ENCODE peak calls at places on chromosomes 6 and 20, in eight cellular contexts. One of them, this sample, is unnamed.
A peak's percentile ranks its signal among the peaks of the same experiment; 100 is the strongest.

GRCh38 chr6:151490996-151491395 is 2.8 kb upstream of the CCDC170 start:
- DNase-seq in stimulated activated CD4-positive, alpha-beta T cell treated with anti-CD3 and anti-CD28 coated beads, Interleukin-12 subunit alpha, Interleukin-12 subunit beta, amount 100 ng/mL, for 48 hours: no peak
- DNase-seq in kidney glomerular epithelial cell: no peak
- DNase-seq in globus pallidus: no peak
- DNase-seq in uterus: no peak
- DNase-seq in GM23248: no peak
- DNase-seq in activated T-cell treated with anti-CD3 and anti-CD28 coated beads for 1 hour: no peak
- DNase-seq in activated CD4-positive, alpha-beta T cell treated with anti-CD3 and anti-CD28 coated beads for 24 hours: no peak
- DNase-seq in this sample: no peak

GRCh38 chr20:62120990-62121775 is 1.1 kb upstream of the LSM14B start:
- DNase-seq in kidney glomerular epithelial cell: peak; percentile 52
- DNase-seq in activated T-cell treated with anti-CD3 and anti-CD28 coated beads for 1 hour: no peak
- DNase-seq in uterus: peak; percentile 40
- DNase-seq in GM23248: peak; percentile 86
- DNase-seq in globus pallidus: no peak
- DNase-seq in activated CD4-positive, alpha-beta T cell treated with anti-CD3 and anti-CD28 coated beads for 24 hours: no peak
- DNase-seq in stimulated activated CD4-positive, alpha-beta T cell treated with anti-CD3 and anti-CD28 coated beads, Interleukin-12 subunit alpha, Interleukin-12 subunit beta, amount 100 ng/mL, for 48 hours: no peak
- DNase-seq in this sample: no peak

GRCh38 chr6:37845930-37846329 is 26.4 kb downstream of the ZFAND3 start:
- DNase-seq in kidney glomerular epithelial cell: no peak
- DNase-seq in globus pallidus: no peak
- DNase-seq in uterus: no peak
- DNase-seq in stimulated activated CD4-positive, alpha-beta T cell treated with anti-CD3 and anti-CD28 coated beads, Interleukin-12 subunit alpha, Interleukin-12 subunit beta, amount 100 ng/mL, for 48 hours: no peak
- DNase-seq in GM23248: peak; percentile 26
- DNase-seq in activated T-cell treated with anti-CD3 and anti-CD28 coated beads for 1 hour: no peak
- DNase-seq in activated CD4-positive, alpha-beta T cell treated with anti-CD3 and anti-CD28 coated beads for 24 hours: no peak
- DNase-seq in this sample: no peak

GRCh38 chr6:169529931-169530761 is 171.7 kb downstream of the WDR27 start:
- DNase-seq in uterus: peak; percentile 71
- DNase-seq in activated T-cell treated with anti-CD3 and anti-CD28 coated beads for 1 hour: no peak
- DNase-seq in stimulated activated CD4-positive, alpha-beta T cell treated with anti-CD3 and anti-CD28 coated beads, Interleukin-12 subunit alpha, Interleukin-12 subunit beta, amount 100 ng/mL, for 48 hours: peak; percentile 6
- DNase-seq in globus pallidus: no peak
- DNase-seq in GM23248: peak; percentile 91
- DNase-seq in activated CD4-positive, alpha-beta T cell treated with anti-CD3 and anti-CD28 coated beads for 24 hours: peak; percentile 6
- DNase-seq in kidney glomerular epithelial cell: peak; percentile 87
- DNase-seq in this sample: no peak

GRCh38 chr6:75290136-75290535 is 5.5 kb upstream of the TMEM30A start:
- DNase-seq in stimulated activated CD4-positive, alpha-beta T cell treated with anti-CD3 and anti-CD28 coated beads, Interleukin-12 subunit alpha, Interleukin-12 subunit beta, amount 100 ng/mL, for 48 hours: no peak
- DNase-seq in activated T-cell treated with anti-CD3 and anti-CD28 coated beads for 1 hour: no peak
- DNase-seq in kidney glomerular epithelial cell: no peak
- DNase-seq in activated CD4-positive, alpha-beta T cell treated with anti-CD3 and anti-CD28 coated beads for 24 hours: no peak
- DNase-seq in globus pallidus: no peak
- DNase-seq in uterus: no peak
- DNase-seq in GM23248: no peak
- DNase-seq in this sample: no peak

GRCh38 chr6:12395898-12396297 is 105.7 kb downstream of the EDN1 start:
- DNase-seq in activated T-cell treated with anti-CD3 and anti-CD28 coated beads for 1 hour: no peak
- DNase-seq in uterus: no peak
- DNase-seq in globus pallidus: no peak
- DNase-seq in stimulated activated CD4-positive, alpha-beta T cell treated with anti-CD3 and anti-CD28 coated beads, Interleukin-12 subunit alpha, Interleukin-12 subunit beta, amount 100 ng/mL, for 48 hours: no peak
- DNase-seq in kidney glomerular epithelial cell: no peak
- DNase-seq in GM23248: peak; percentile 52
- DNase-seq in activated CD4-positive, alpha-beta T cell treated with anti-CD3 and anti-CD28 coated beads for 24 hours: no peak
- DNase-seq in this sample: no peak

GRCh38 chr6:133179483-133179882 is 61.7 kb upstream of the EYA4 start:
- DNase-seq in globus pallidus: no peak
- DNase-seq in stimulated activated CD4-positive, alpha-beta T cell treated with anti-CD3 and anti-CD28 coated beads, Interleukin-12 subunit alpha, Interleukin-12 subunit beta, amount 100 ng/mL, for 48 hours: no peak
- DNase-seq in activated CD4-positive, alpha-beta T cell treated with anti-CD3 and anti-CD28 coated beads for 24 hours: no peak
- DNase-seq in activated T-cell treated with anti-CD3 and anti-CD28 coated beads for 1 hour: no peak
- DNase-seq in GM23248: no peak
- DNase-seq in uterus: no peak
- DNase-seq in kidney glomerular epithelial cell: no peak
- DNase-seq in this sample: peak; percentile 75

GRCh38 chr6:161788531-161788930 is 514.7 kb upstream of the AGPAT4 start:
- DNase-seq in kidney glomerular epithelial cell: no peak
- DNase-seq in activated T-cell treated with anti-CD3 and anti-CD28 coated beads for 1 hour: no peak
- DNase-seq in activated CD4-positive, alpha-beta T cell treated with anti-CD3 and anti-CD28 coated beads for 24 hours: no peak
- DNase-seq in GM23248: no peak
- DNase-seq in globus pallidus: no peak
- DNase-seq in stimulated activated CD4-positive, alpha-beta T cell treated with anti-CD3 and anti-CD28 coated beads, Interleukin-12 subunit alpha, Interleukin-12 subunit beta, amount 100 ng/mL, for 48 hours: no peak
- DNase-seq in uterus: no peak
- DNase-seq in this sample: no peak

GRCh38 chr6:19214231-19214630 is 622.9 kb upstream of the ID4 start:
- DNase-seq in activated T-cell treated with anti-CD3 and anti-CD28 coated beads for 1 hour: no peak
- DNase-seq in GM23248: no peak
- DNase-seq in stimulated activated CD4-positive, alpha-beta T cell treated with anti-CD3 and anti-CD28 coated beads, Interleukin-12 subunit alpha, Interleukin-12 subunit beta, amount 100 ng/mL, for 48 hours: no peak
- DNase-seq in uterus: no peak
- DNase-seq in activated CD4-positive, alpha-beta T cell treated with anti-CD3 and anti-CD28 coated beads for 24 hours: no peak
- DNase-seq in globus pallidus: no peak
- DNase-seq in kidney glomerular epithelial cell: no peak
- DNase-seq in this sample: no peak

GRCh38 chr20:42603655-42604054 is 586.1 kb downstream of the PTPRT start:
- DNase-seq in activated CD4-positive, alpha-beta T cell treated with anti-CD3 and anti-CD28 coated beads for 24 hours: no peak
- DNase-seq in activated T-cell treated with anti-CD3 and anti-CD28 coated beads for 1 hour: no peak
- DNase-seq in globus pallidus: no peak
- DNase-seq in uterus: no peak
- DNase-seq in kidney glomerular epithelial cell: no peak
- DNase-seq in stimulated activated CD4-positive, alpha-beta T cell treated with anti-CD3 and anti-CD28 coated beads, Interleukin-12 subunit alpha, Interleukin-12 subunit beta, amount 100 ng/mL, for 48 hours: no peak
- DNase-seq in GM23248: no peak
- DNase-seq in this sample: no peak

GRCh38 chr6:33592595-33593413 is 12.7 kb upstream of the BAK1 start:
- DNase-seq in kidney glomerular epithelial cell: peak; percentile 38
- DNase-seq in globus pallidus: no peak
- DNase-seq in GM23248: no peak
- DNase-seq in stimulated activated CD4-positive, alpha-beta T cell treated with anti-CD3 and anti-CD28 coated beads, Interleukin-12 subunit alpha, Interleukin-12 subunit beta, amount 100 ng/mL, for 48 hours: no peak
- DNase-seq in activated T-cell treated with anti-CD3 and anti-CD28 coated beads for 1 hour: peak; percentile 35
- DNase-seq in activated CD4-positive, alpha-beta T cell treated with anti-CD3 and anti-CD28 coated beads for 24 hours: no peak
- DNase-seq in uterus: no peak
- DNase-seq in this sample: no peak

GRCh38 chr6:7112741-7113313 is 5.1 kb downstream of the RREB1 start:
- DNase-seq in activated CD4-positive, alpha-beta T cell treated with anti-CD3 and anti-CD28 coated beads for 24 hours: no peak
- DNase-seq in stimulated activated CD4-positive, alpha-beta T cell treated with anti-CD3 and anti-CD28 coated beads, Interleukin-12 subunit alpha, Interleukin-12 subunit beta, amount 100 ng/mL, for 48 hours: peak; percentile 12
- DNase-seq in activated T-cell treated with anti-CD3 and anti-CD28 coated beads for 1 hour: peak; percentile 19
- DNase-seq in kidney glomerular epithelial cell: peak; percentile 17
- DNase-seq in uterus: no peak
- DNase-seq in GM23248: peak; percentile 68
- DNase-seq in globus pallidus: no peak
- DNase-seq in this sample: no peak

GRCh38 chr20:57211949-57212889 is 54.2 kb downstream of the BMP7 start:
- DNase-seq in globus pallidus: no peak
- DNase-seq in GM23248: peak; percentile 98
- DNase-seq in kidney glomerular epithelial cell: peak; percentile 91
- DNase-seq in stimulated activated CD4-positive, alpha-beta T cell treated with anti-CD3 and anti-CD28 coated beads, Interleukin-12 subunit alpha, Interleukin-12 subunit beta, amount 100 ng/mL, for 48 hours: no peak
- DNase-seq in uterus: peak; percentile 73
- DNase-seq in activated CD4-positive, alpha-beta T cell treated with anti-CD3 and anti-CD28 coated beads for 24 hours: no peak
- DNase-seq in activated T-cell treated with anti-CD3 and anti-CD28 coated beads for 1 hour: no peak
- DNase-seq in this sample: no peak

GRCh38 chr6:44116643-44117382 is 10.4 kb downstream of the MRPL14 start:
- DNase-seq in stimulated activated CD4-positive, alpha-beta T cell treated with anti-CD3 and anti-CD28 coated beads, Interleukin-12 subunit alpha, Interleukin-12 subunit beta, amount 100 ng/mL, for 48 hours: no peak
- DNase-seq in uterus: no peak
- DNase-seq in globus pallidus: no peak
- DNase-seq in GM23248: peak; percentile 94
- DNase-seq in activated CD4-positive, alpha-beta T cell treated with anti-CD3 and anti-CD28 coated beads for 24 hours: no peak
- DNase-seq in activated T-cell treated with anti-CD3 and anti-CD28 coated beads for 1 hour: no peak
- DNase-seq in kidney glomerular epithelial cell: peak; percentile 86
- DNase-seq in this sample: no peak

GRCh38 chr6:3501826-3502505 is 45.1 kb upstream of the SLC22A23 start:
- DNase-seq in activated T-cell treated with anti-CD3 and anti-CD28 coated beads for 1 hour: no peak
- DNase-seq in GM23248: no peak
- DNase-seq in globus pallidus: no peak
- DNase-seq in uterus: no peak
- DNase-seq in stimulated activated CD4-positive, alpha-beta T cell treated with anti-CD3 and anti-CD28 coated beads, Interleukin-12 subunit alpha, Interleukin-12 subunit beta, amount 100 ng/mL, for 48 hours: no peak
- DNase-seq in kidney glomerular epithelial cell: no peak
- DNase-seq in activated CD4-positive, alpha-beta T cell treated with anti-CD3 and anti-CD28 coated beads for 24 hours: no peak
- DNase-seq in this sample: no peak

GRCh38 chr20:20837574-20838021 is 125.2 kb upstream of the RALGAPA2 start:
- DNase-seq in kidney glomerular epithelial cell: peak; percentile 32
- DNase-seq in uterus: peak; percentile 21
- DNase-seq in activated CD4-positive, alpha-beta T cell treated with anti-CD3 and anti-CD28 coated beads for 24 hours: peak; percentile 22
- DNase-seq in stimulated activated CD4-positive, alpha-beta T cell treated with anti-CD3 and anti-CD28 coated beads, Interleukin-12 subunit alpha, Interleukin-12 subunit beta, amount 100 ng/mL, for 48 hours: peak; percentile 20
- DNase-seq in GM23248: peak; percentile 66
- DNase-seq in globus pallidus: peak; percentile 79
- DNase-seq in activated T-cell treated with anti-CD3 and anti-CD28 coated beads for 1 hour: no peak
- DNase-seq in this sample: peak; percentile 56

GRCh38 chr6:67350729-67351128 is 1284.4 kb upstream of the ADGRB3 start:
- DNase-seq in GM23248: no peak
- DNase-seq in uterus: no peak
- DNase-seq in activated CD4-positive, alpha-beta T cell treated with anti-CD3 and anti-CD28 coated beads for 24 hours: no peak
- DNase-seq in stimulated activated CD4-positive, alpha-beta T cell treated with anti-CD3 and anti-CD28 coated beads, Interleukin-12 subunit alpha, Interleukin-12 subunit beta, amount 100 ng/mL, for 48 hours: no peak
- DNase-seq in activated T-cell treated with anti-CD3 and anti-CD28 coated beads for 1 hour: no peak
- DNase-seq in kidney glomerular epithelial cell: no peak
- DNase-seq in globus pallidus: no peak
- DNase-seq in this sample: no peak

GRCh38 chr6:45477278-45477677 is 99.5 kb upstream of the SUPT3H start:
- DNase-seq in kidney glomerular epithelial cell: no peak
- DNase-seq in globus pallidus: no peak
- DNase-seq in uterus: no peak
- DNase-seq in stimulated activated CD4-positive, alpha-beta T cell treated with anti-CD3 and anti-CD28 coated beads, Interleukin-12 subunit alpha, Interleukin-12 subunit beta, amount 100 ng/mL, for 48 hours: no peak
- DNase-seq in activated CD4-positive, alpha-beta T cell treated with anti-CD3 and anti-CD28 coated beads for 24 hours: no peak
- DNase-seq in GM23248: no peak
- DNase-seq in activated T-cell treated with anti-CD3 and anti-CD28 coated beads for 1 hour: no peak
- DNase-seq in this sample: no peak

GRCh38 chr6:17484201-17484606 is 90.8 kb downstream of the CAP2 start:
- DNase-seq in activated T-cell treated with anti-CD3 and anti-CD28 coated beads for 1 hour: no peak
- DNase-seq in kidney glomerular epithelial cell: no peak
- DNase-seq in stimulated activated CD4-positive, alpha-beta T cell treated with anti-CD3 and anti-CD28 coated beads, Interleukin-12 subunit alpha, Interleukin-12 subunit beta, amount 100 ng/mL, for 48 hours: no peak
- DNase-seq in activated CD4-positive, alpha-beta T cell treated with anti-CD3 and anti-CD28 coated beads for 24 hours: no peak
- DNase-seq in uterus: no peak
- DNase-seq in globus pallidus: no peak
- DNase-seq in GM23248: no peak
- DNase-seq in this sample: no peak

GRCh38 chr20:13810446-13810845 is 25.6 kb downstream of the NDUFAF5 start:
- DNase-seq in globus pallidus: no peak
- DNase-seq in stimulated activated CD4-positive, alpha-beta T cell treated with anti-CD3 and anti-CD28 coated beads, Interleukin-12 subunit alpha, Interleukin-12 subunit beta, amount 100 ng/mL, for 48 hours: no peak
- DNase-seq in uterus: no peak
- DNase-seq in activated T-cell treated with anti-CD3 and anti-CD28 coated beads for 1 hour: no peak
- DNase-seq in kidney glomerular epithelial cell: no peak
- DNase-seq in activated CD4-positive, alpha-beta T cell treated with anti-CD3 and anti-CD28 coated beads for 24 hours: no peak
- DNase-seq in GM23248: no peak
- DNase-seq in this sample: no peak

GRCh38 chr6:14655201-14655988 is 537.8 kb downstream of the CD83 start:
- DNase-seq in GM23248: no peak
- DNase-seq in activated T-cell treated with anti-CD3 and anti-CD28 coated beads for 1 hour: no peak
- DNase-seq in globus pallidus: no peak
- DNase-seq in activated CD4-positive, alpha-beta T cell treated with anti-CD3 and anti-CD28 coated beads for 24 hours: no peak
- DNase-seq in kidney glomerular epithelial cell: no peak
- DNase-seq in uterus: no peak
- DNase-seq in stimulated activated CD4-positive, alpha-beta T cell treated with anti-CD3 and anti-CD28 coated beads, Interleukin-12 subunit alpha, Interleukin-12 subunit beta, amount 100 ng/mL, for 48 hours: no peak
- DNase-seq in this sample: no peak

GRCh38 chr20:20227013-20227571 is 140.8 kb upstream of the INSM1 start:
- DNase-seq in activated CD4-positive, alpha-beta T cell treated with anti-CD3 and anti-CD28 coated beads for 24 hours: no peak
- DNase-seq in stimulated activated CD4-positive, alpha-beta T cell treated with anti-CD3 and anti-CD28 coated beads, Interleukin-12 subunit alpha, Interleukin-12 subunit beta, amount 100 ng/mL, for 48 hours: no peak
- DNase-seq in globus pallidus: no peak
- DNase-seq in kidney glomerular epithelial cell: no peak
- DNase-seq in uterus: no peak
- DNase-seq in activated T-cell treated with anti-CD3 and anti-CD28 coated beads for 1 hour: no peak
- DNase-seq in GM23248: peak; percentile 9
- DNase-seq in this sample: no peak

GRCh38 chr6:123462141-123462540 is 174.6 kb downstream of the TRDN start:
- DNase-seq in activated T-cell treated with anti-CD3 and anti-CD28 coated beads for 1 hour: no peak
- DNase-seq in stimulated activated CD4-positive, alpha-beta T cell treated with anti-CD3 and anti-CD28 coated beads, Interleukin-12 subunit alpha, Interleukin-12 subunit beta, amount 100 ng/mL, for 48 hours: no peak
- DNase-seq in uterus: no peak
- DNase-seq in globus pallidus: no peak
- DNase-seq in activated CD4-positive, alpha-beta T cell treated with anti-CD3 and anti-CD28 coated beads for 24 hours: no peak
- DNase-seq in kidney glomerular epithelial cell: no peak
- DNase-seq in GM23248: no peak
- DNase-seq in this sample: no peak

GRCh38 chr6:128487055-128487454 is 33.3 kb downstream of the PTPRK start:
- DNase-seq in GM23248: peak; percentile 20
- DNase-seq in stimulated activated CD4-positive, alpha-beta T cell treated with anti-CD3 and anti-CD28 coated beads, Interleukin-12 subunit alpha, Interleukin-12 subunit beta, amount 100 ng/mL, for 48 hours: no peak
- DNase-seq in kidney glomerular epithelial cell: no peak
- DNase-seq in globus pallidus: no peak
- DNase-seq in activated T-cell treated with anti-CD3 and anti-CD28 coated beads for 1 hour: no peak
- DNase-seq in activated CD4-positive, alpha-beta T cell treated with anti-CD3 and anti-CD28 coated beads for 24 hours: no peak
- DNase-seq in uterus: no peak
- DNase-seq in this sample: peak; percentile 21

GRCh38 chr6:25312703-25313102 is 33.5 kb downstream of the CARMIL1 start:
- DNase-seq in GM23248: peak; percentile 73
- DNase-seq in globus pallidus: no peak
- DNase-seq in activated T-cell treated with anti-CD3 and anti-CD28 coated beads for 1 hour: no peak
- DNase-seq in stimulated activated CD4-positive, alpha-beta T cell treated with anti-CD3 and anti-CD28 coated beads, Interleukin-12 subunit alpha, Interleukin-12 subunit beta, amount 100 ng/mL, for 48 hours: no peak
- DNase-seq in activated CD4-positive, alpha-beta T cell treated with anti-CD3 and anti-CD28 coated beads for 24 hours: no peak
- DNase-seq in kidney glomerular epithelial cell: peak; percentile 26
- DNase-seq in uterus: no peak
- DNase-seq in this sample: no peak

GRCh38 chr6:109872968-109873545 is 105.1 kb upstream of the GPR6 start:
- DNase-seq in uterus: no peak
- DNase-seq in globus pallidus: no peak
- DNase-seq in activated CD4-positive, alpha-beta T cell treated with anti-CD3 and anti-CD28 coated beads for 24 hours: no peak
- DNase-seq in GM23248: no peak
- DNase-seq in kidney glomerular epithelial cell: no peak
- DNase-seq in activated T-cell treated with anti-CD3 and anti-CD28 coated beads for 1 hour: no peak
- DNase-seq in stimulated activated CD4-positive, alpha-beta T cell treated with anti-CD3 and anti-CD28 coated beads, Interleukin-12 subunit alpha, Interleukin-12 subunit beta, amount 100 ng/mL, for 48 hours: no peak
- DNase-seq in this sample: no peak

GRCh38 chr6:82364087-82365010 is 732 bp downstream of the TPBG start:
- DNase-seq in kidney glomerular epithelial cell: peak; percentile 60
- DNase-seq in GM23248: peak; percentile 85
- DNase-seq in uterus: peak; percentile 46
- DNase-seq in activated T-cell treated with anti-CD3 and anti-CD28 coated beads for 1 hour: no peak
- DNase-seq in stimulated activated CD4-positive, alpha-beta T cell treated with anti-CD3 and anti-CD28 coated beads, Interleukin-12 subunit alpha, Interleukin-12 subunit beta, amount 100 ng/mL, for 48 hours: no peak
- DNase-seq in globus pallidus: no peak
- DNase-seq in activated CD4-positive, alpha-beta T cell treated with anti-CD3 and anti-CD28 coated beads for 24 hours: no peak
- DNase-seq in this sample: peak; percentile 56

GRCh38 chr6:46849361-46849690 is 56.1 kb downstream of the MEP1A start:
- DNase-seq in activated T-cell treated with anti-CD3 and anti-CD28 coated beads for 1 hour: no peak
- DNase-seq in activated CD4-positive, alpha-beta T cell treated with anti-CD3 and anti-CD28 coated beads for 24 hours: no peak
- DNase-seq in GM23248: no peak
- DNase-seq in kidney glomerular epithelial cell: no peak
- DNase-seq in stimulated activated CD4-positive, alpha-beta T cell treated with anti-CD3 and anti-CD28 coated beads, Interleukin-12 subunit alpha, Interleukin-12 subunit beta, amount 100 ng/mL, for 48 hours: no peak
- DNase-seq in globus pallidus: no peak
- DNase-seq in uterus: no peak
- DNase-seq in this sample: no peak

GRCh38 chr6:36928547-36928918 is 26.0 kb upstream of the PI16 start:
- DNase-seq in stimulated activated CD4-positive, alpha-beta T cell treated with anti-CD3 and anti-CD28 coated beads, Interleukin-12 subunit alpha, Interleukin-12 subunit beta, amount 100 ng/mL, for 48 hours: no peak
- DNase-seq in kidney glomerular epithelial cell: no peak
- DNase-seq in globus pallidus: no peak
- DNase-seq in GM23248: no peak
- DNase-seq in activated T-cell treated with anti-CD3 and anti-CD28 coated beads for 1 hour: no peak
- DNase-seq in activated CD4-positive, alpha-beta T cell treated with anti-CD3 and anti-CD28 coated beads for 24 hours: no peak
- DNase-seq in uterus: no peak
- DNase-seq in this sample: peak; percentile 25

GRCh38 chr6:99177736-99178135 is 171.7 kb downstream of the FAXC start:
- DNase-seq in activated T-cell treated with anti-CD3 and anti-CD28 coated beads for 1 hour: no peak
- DNase-seq in uterus: no peak
- DNase-seq in activated CD4-positive, alpha-beta T cell treated with anti-CD3 and anti-CD28 coated beads for 24 hours: no peak
- DNase-seq in globus pallidus: no peak
- DNase-seq in stimulated activated CD4-positive, alpha-beta T cell treated with anti-CD3 and anti-CD28 coated beads, Interleukin-12 subunit alpha, Interleukin-12 subunit beta, amount 100 ng/mL, for 48 hours: no peak
- DNase-seq in kidney glomerular epithelial cell: no peak
- DNase-seq in GM23248: no peak
- DNase-seq in this sample: no peak

GRCh38 chr20:38932457-38933120 is 6.4 kb downstream of the FAM83D start:
- DNase-seq in globus pallidus: no peak
- DNase-seq in activated T-cell treated with anti-CD3 and anti-CD28 coated beads for 1 hour: no peak
- DNase-seq in GM23248: peak; percentile 32
- DNase-seq in stimulated activated CD4-positive, alpha-beta T cell treated with anti-CD3 and anti-CD28 coated beads, Interleukin-12 subunit alpha, Interleukin-12 subunit beta, amount 100 ng/mL, for 48 hours: no peak
- DNase-seq in kidney glomerular epithelial cell: no peak
- DNase-seq in uterus: no peak
- DNase-seq in activated CD4-positive, alpha-beta T cell treated with anti-CD3 and anti-CD28 coated beads for 24 hours: no peak
- DNase-seq in this sample: no peak